ENCODE peak calls at places on chromosomes 6 and 20, in ten cellular contexts. J is PC-9; Y is cardiac muscle cell; V is naive thymus-derived CD4-positive, alpha-beta T cell; R is tibial nerve; G is lower lobe of right lung; L is CD4-positive, alpha-beta T cell; I is AG04450; W is keratinocyte; F is body of pancreas. E is an unnamed sample.
A peak's percentile ranks its signal among the peaks of the same experiment; 100 is the strongest.

GRCh38 chr6:48117246-48117645 is 6.2 kb upstream of the PTCHD4 start:
- DNase-seq in J (no peak), Y (no peak), V (no peak), R (no peak), G (no peak), L (no peak), I (no peak), W (no peak), F (no peak), E (no peak)

GRCh38 chr6:152068622-152069261 is 261.3 kb downstream of the ESR1 start:
- DNase-seq in J (no peak), Y (peak; percentile 52), V (no peak), R (no peak), G (no peak), L (no peak), I (no peak), W (no peak), F (no peak), E (no peak)

GRCh38 chr20:39190666-39191570 is 228.8 kb downstream of the DHX35 start:
- DNase-seq in J (peak; percentile 79), Y (no peak), V (no peak), R (no peak), G (no peak), L (no peak), I (no peak), W (peak; percentile 50), F (peak; percentile 24), E (peak; percentile 73)

GRCh38 chr6:136685540-136686108 is 106.7 kb downstream of the MAP3K5 start:
- DNase-seq in J (peak; percentile 82), Y (no peak), V (no peak), R (no peak), G (no peak), L (no peak), I (no peak), W (no peak), F (no peak), E (no peak)

GRCh38 chr6:374956-375355 is 16.6 kb upstream of the IRF4 start:
- DNase-seq in J (no peak), Y (no peak), V (no peak), R (no peak), G (no peak), L (no peak), I (no peak), W (no peak), F (no peak), E (no peak)

GRCh38 chr6:140747114-140747513 is 1372.7 kb upstream of the CITED2 start:
- DNase-seq in J (no peak), Y (no peak), V (no peak), R (no peak), G (no peak), L (no peak), I (no peak), W (no peak), F (no peak), E (no peak)

GRCh38 chr6:14791525-14791924 is 454.3 kb upstream of the JARID2 start:
- DNase-seq in J (no peak), Y (no peak), V (no peak), R (no peak), G (no peak), L (no peak), I (peak; percentile 29), W (no peak), F (no peak), E (no peak)

GRCh38 chr20:35618372-35619131 is 2.9 kb downstream of the SPAG4 start:
- DNase-seq in J (no peak), Y (peak; percentile 23), V (no peak), R (no peak), G (peak; percentile 55), L (no peak), I (no peak), W (no peak), F (peak; percentile 16), E (no peak)

GRCh38 chr6:40845588-40845987 is 193.4 kb downstream of the UNC5CL start:
- DNase-seq in J (no peak), Y (peak; percentile 76), V (no peak), R (peak; percentile 10), G (no peak), L (no peak), I (peak; percentile 11), W (no peak), F (peak; percentile 62), E (peak; percentile 20)

GRCh38 chr6:111480988-111481830 is 1.8 kb downstream of the REV3L start:
- DNase-seq in J (no peak), Y (no peak), V (no peak), R (no peak), G (no peak), L (no peak), I (no peak), W (no peak), F (no peak), E (no peak)

GRCh38 chr6:118187568-118188164 is 280.6 kb downstream of the SLC35F1 start:
- DNase-seq in J (no peak), Y (peak; percentile 11), V (no peak), R (no peak), G (no peak), L (no peak), I (no peak), W (no peak), F (peak; percentile 7), E (no peak)

GRCh38 chr6:13080462-13081188 is 247.7 kb downstream of the TBC1D7 start:
- DNase-seq in J (no peak), Y (no peak), V (no peak), R (no peak), G (no peak), L (no peak), I (no peak), W (no peak), F (no peak), E (no peak)
- H3K27ac ChIP-seq in J (no peak overlapping the region), Y (no peak overlapping the region), V (no peak overlapping the region), R (no peak overlapping the region), G (no peak overlapping the region), L (no peak overlapping the region), I (no peak overlapping the region), W (no peak overlapping the region), F (peak overlapping the region; percentile 17), E (no peak overlapping the region)

GRCh38 chr6:33886673-33887144 is 82.9 kb upstream of the MLN start:
- DNase-seq in J (no peak), Y (peak; percentile 62), V (no peak), R (no peak), G (no peak), L (no peak), I (peak; percentile 16), W (no peak), F (no peak), E (no peak)
- H3K27ac ChIP-seq in J (no peak overlapping the region), Y (no peak overlapping the region), V (no peak overlapping the region), R (no peak overlapping the region), G (no peak overlapping the region), L (no peak overlapping the region), I (no peak overlapping the region), W (no peak overlapping the region), F (no peak overlapping the region), E (no peak overlapping the region)

GRCh38 chr6:160141001-160141726 is 19.5 kb downstream of the SLC22A1 start:
- DNase-seq in J (no peak), Y (no peak), V (no peak), R (peak; percentile 20), G (no peak), L (no peak), I (peak; percentile 34), W (no peak), F (no peak), E (no peak)

GRCh38 chr6:160147146-160147536 is 25.5 kb downstream of the SLC22A1 start:
- DNase-seq in J (no peak), Y (no peak), V (no peak), R (no peak), G (no peak), L (no peak), I (no peak), W (no peak), F (no peak), E (no peak)

GRCh38 chr6:160142115-160142715 is 20.6 kb downstream of the SLC22A1 start:
- DNase-seq in J (no peak), Y (no peak), V (no peak), R (no peak), G (no peak), L (no peak), I (no peak), W (no peak), F (no peak), E (no peak)

GRCh38 chr6:160146454-160147145 is 25.0 kb downstream of the SLC22A1 start:
- DNase-seq in J (no peak), Y (no peak), V (no peak), R (no peak), G (no peak), L (no peak), I (no peak), W (no peak), F (no peak), E (no peak)
- H3K27ac ChIP-seq in J (no peak overlapping the region), Y (no peak overlapping the region), V (no peak overlapping the region), R (no peak overlapping the region), G (no peak overlapping the region), L (no peak overlapping the region), I (no peak overlapping the region), W (no peak overlapping the region), F (no peak overlapping the region), E (no peak overlapping the region)

GRCh38 chr6:63799813-63800212 is 164.2 kb downstream of the PHF3 start:
- DNase-seq in J (no peak), Y (no peak), V (no peak), R (no peak), G (no peak), L (no peak), I (no peak), W (no peak), F (no peak), E (no peak)

GRCh38 chr6:63804381-63804956 is 168.9 kb downstream of the PHF3 start:
- DNase-seq in J (no peak), Y (no peak), V (no peak), R (no peak), G (no peak), L (no peak), I (peak; percentile 56), W (peak; percentile 23), F (no peak), E (peak; percentile 48)

GRCh38 chr6:63805345-63805744 is 169.7 kb downstream of the PHF3 start:
- DNase-seq in J (no peak), Y (no peak), V (no peak), R (no peak), G (no peak), L (no peak), I (no peak), W (no peak), F (no peak), E (no peak)

GRCh38 chr6:63803371-63803770 is 167.8 kb downstream of the PHF3 start:
- DNase-seq in J (no peak), Y (no peak), V (no peak), R (no peak), G (no peak), L (no peak), I (no peak), W (no peak), F (no peak), E (no peak)

DNA sequence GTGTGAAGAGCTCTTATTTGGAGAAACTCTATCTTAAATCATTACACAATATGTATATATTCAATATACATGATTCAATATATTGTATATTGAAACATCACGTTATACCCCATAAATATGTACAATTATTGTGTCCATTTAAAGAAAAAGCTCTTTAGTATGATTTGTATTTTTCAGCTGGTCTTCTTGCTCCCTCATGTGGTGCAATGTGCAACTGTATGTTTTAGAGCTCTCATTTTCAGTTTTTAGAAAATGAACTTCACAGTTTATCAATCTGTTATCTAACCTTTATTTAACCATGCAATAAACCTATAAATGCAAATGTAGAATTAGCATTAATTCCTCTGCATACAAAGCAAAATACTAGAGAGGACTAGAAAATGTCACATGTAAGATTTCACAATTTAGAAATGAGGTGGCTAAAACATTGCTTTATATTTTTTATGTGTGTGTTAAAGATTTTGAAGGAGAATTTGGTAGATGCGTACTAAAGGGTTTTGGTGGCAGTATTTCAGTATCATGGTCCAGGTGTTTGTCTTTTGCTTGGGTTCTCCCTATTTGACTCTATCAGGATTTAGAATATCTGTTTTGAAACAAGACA is 167.1 kb downstream of the PHF3 start:
- DNase-seq in J (no peak), Y (no peak), V (no peak), R (no peak), G (no peak), L (no peak), I (no peak), W (no peak), F (peak; percentile 5), E (no peak)
- H3K27ac ChIP-seq in J (no peak overlapping the region), Y (no peak overlapping the region), V (no peak overlapping the region), R (no peak overlapping the region), G (no peak overlapping the region), L (no peak overlapping the region), I (no peak overlapping the region), W (no peak overlapping the region), F (no peak overlapping the region), E (no peak overlapping the region)

E was measured in Panc1.